ENCODE peak calls at places on chromosomes 7 and 10, in six cellular contexts. A is activated effector memory CD4-positive, alpha-beta T cell treated with anti-CD3 and anti-CD28 coated beads, Interleukin-2, amount 50 U/mL, for 16 hours; B is NCI-H345; L is stimulated activated CD4-positive, alpha-beta T cell treated with anti-CD3 and anti-CD28 coated beads, TNF-alpha, amount 100 ng/mL, for 48 hours; S is posterior vena cava; R is stomach. E is an unnamed sample.

GRCh38 chr10:29473411-29474100 is 161.2 kb downstream of the SVIL start:
- DNase-seq in A (no peak), B (no peak), L (no peak), S (no peak), R (no peak), E (no peak)

GRCh38 chr10:34121974-34122282 is 693.2 kb downstream of the PARD3 start:
- DNase-seq in A (no peak), B (no peak), L (no peak), S (no peak), R (no peak), E (no peak)

GRCh38 chr10:95266674-95267095 is 24.1 kb downstream of the PDLIM1 start:
- DNase-seq in A (no peak), B (no peak), L (no peak), S (no peak), R (no peak), E (no peak)

GRCh38 chr7:99679400-99680191 is at the start of gene CYP3A5:
- DNase-seq in A (no peak), B (no peak), L (no peak), S (no peak), R (peak), E (no peak)

GRCh38 chr7:31835471-31835870 is 148.5 kb downstream of the PPP1R17 start:
- DNase-seq in A (no peak), B (no peak), L (no peak), S (no peak), R (no peak), E (no peak)

GRCh38 chr7:5278781-5279180 is 4.0 kb upstream of the SLC29A4 start:
- DNase-seq in A (no peak), B (no peak), L (no peak), S (no peak), R (no peak), E (no peak)

GRCh38 chr10:76675951-76676587 is 961.5 kb downstream of the KCNMA1 start:
- DNase-seq in A (no peak), B (no peak), L (no peak), S (peak), R (no peak), E (no peak)

GRCh38 chr10:95352684-95353083 is 61.9 kb upstream of the PDLIM1 start:
- DNase-seq in A (no peak), B (no peak), L (no peak), S (no peak), R (no peak), E (no peak)

GRCh38 chr10:80581469-80581835 is 43.8 kb downstream of the SH2D4B start:
- DNase-seq in A (no peak), B (no peak), L (no peak), S (no peak), R (no peak), E (no peak)

GRCh38 chr7:138892016-138892630 is 89.1 kb downstream of the KIAA1549 start:
- DNase-seq in A (no peak), B (peak), L (no peak), S (no peak), R (no peak), E (no peak)

GRCh38 chr7:27108390-27109127 is 6.1 kb upstream of the HOXA2 start:
- DNase-seq in A (no peak), B (no peak), L (no peak), S (peak), R (no peak), E (no peak)

GRCh38 chr10:110209399-110209925 is 2.1 kb downstream of the MXI1 start:
- DNase-seq in A (peak), B (peak), L (peak), S (peak), R (no peak), E (peak)

GRCh38 chr10:17003151-17003550 is 126.5 kb downstream of the CUBN start:
- DNase-seq in A (peak), B (no peak), L (no peak), S (no peak), R (no peak), E (no peak)

GRCh38 chr7:74379938-74380337 is 73.8 kb upstream of the GTF2IRD1 start:
- DNase-seq in A (no peak), B (no peak), L (no peak), S (no peak), R (peak), E (no peak)

GRCh38 chr7:37408241-37408884 is 40.3 kb downstream of the ELMO1 start:
- DNase-seq in A (no peak), B (no peak), L (no peak), S (no peak), R (no peak), E (no peak)

GRCh38 chr7:43905209-43905946 is 1.0 kb downstream of the URGCP start:
- DNase-seq in A (no peak), B (no peak), L (no peak), S (no peak), R (peak), E (no peak)

GRCh38 chr10:127872011-127872741 is 20.6 kb downstream of the CLRN3 start:
- DNase-seq in A (no peak), B (no peak), L (no peak), S (peak), R (no peak), E (no peak)

GRCh38 chr7:1874522-1875389 is 204.7 kb downstream of the ELFN1 start:
- DNase-seq in A (no peak), B (peak), L (no peak), S (no peak), R (no peak), E (no peak)

GRCh38 chr7:90178592-90179279 is 24.5 kb downstream of the STEAP1 start:
- DNase-seq in A (no peak), B (no peak), L (no peak), S (no peak), R (no peak), E (no peak)

GRCh38 chr7:103048833-103049232 is 25.8 kb downstream of the FBXL13 start:
- DNase-seq in A (no peak), B (no peak), L (no peak), S (no peak), R (no peak), E (no peak)

GRCh38 chr7:20351901-20352300 is 21.2 kb downstream of the ITGB8 start:
- DNase-seq in A (no peak), B (no peak), L (no peak), S (no peak), R (no peak), E (no peak)

GRCh38 chr10:129704786-129705525 is 237.9 kb downstream of the MGMT start:
- DNase-seq in A (no peak), B (no peak), L (no peak), S (no peak), R (no peak), E (no peak)

GRCh38 chr10:112801748-112802147 is 148.3 kb upstream of the TCF7L2 start:
- DNase-seq in A (no peak), B (no peak), L (no peak), S (no peak), R (no peak), E (no peak)

GRCh38 chr10:49197171-49197570 is 9.0 kb upstream of the TMEM273 start:
- DNase-seq in A (no peak), B (no peak), L (no peak), S (no peak), R (no peak), E (no peak)

E was measured in upper lobe of right lung.